ENCODE peak calls at places on chromosome 15, in seven cellular contexts. G is endodermal cell, A is HL-60, D is left lung, V is WTC11, H is prostate gland, T is body of pancreas. P is an unnamed sample.

GRCh38 chr15:35179739-35180138 is 94.6 kb upstream of the NANOGP8 start:
- DNase-seq in G (no peak), A (no peak), D (no peak), V (no peak), H (no peak), T (no peak), P (no peak)

GRCh38 chr15:92648190-92648875 is 7.2 kb downstream of the FAM174B start:
- DNase-seq in G (peak), A (no peak), D (no peak), V (no peak), H (no peak), T (no peak), P (no peak)

GRCh38 chr15:36802861-36803531 is 223.6 kb downstream of the CDIN1 start:
- DNase-seq in G (no peak), A (no peak), D (no peak), V (no peak), H (no peak), T (no peak), P (no peak)

GRCh38 chr15:98126326-98127090 is 166.0 kb downstream of the ARRDC4 start:
- DNase-seq in G (no peak), A (no peak), D (no peak), V (no peak), H (no peak), T (no peak), P (no peak)

GRCh38 chr15:35519536-35520149 is 26.3 kb downstream of the DPH6 start:
- DNase-seq in G (no peak), A (peak), D (no peak), V (no peak), H (no peak), T (no peak), P (no peak)

GRCh38 chr15:68966996-68967395 is 36.7 kb downstream of the SPESP1 start:
- DNase-seq in G (no peak), A (no peak), D (no peak), V (no peak), H (no peak), T (no peak), P (no peak)

GRCh38 chr15:66161108-66161507 is 92.4 kb downstream of the MEGF11 start:
- DNase-seq in G (no peak), A (no peak), D (no peak), V (no peak), H (no peak), T (no peak), P (no peak)

GRCh38 chr15:22839046-22839705 is 710 bp downstream of the NIPA2 start:
- DNase-seq in G (no peak), A (no peak), D (no peak), V (no peak), H (no peak), T (no peak), P (no peak)

GRCh38 chr15:85329561-85330421 is 50.6 kb upstream of the AKAP13 start:
- DNase-seq in G (no peak), A (no peak), D (no peak), V (no peak), H (no peak), T (peak), P (no peak)

GRCh38 chr15:41512512-41513281 is 930 bp downstream of the LTK start:
- DNase-seq in G (no peak), A (peak), D (peak), V (peak), H (no peak), T (no peak), P (no peak)

GRCh38 chr15:98853593-98854420 is 153.8 kb downstream of the PGPEP1L start:
- DNase-seq in G (peak), A (peak), D (no peak), V (peak), H (no peak), T (no peak), P (no peak)

GRCh38 chr15:78726870-78727551 is 84.3 kb downstream of the ADAMTS7 start:
- DNase-seq in G (peak), A (no peak), D (peak), V (peak), H (no peak), T (peak), P (no peak)

GRCh38 chr15:68755731-68756130 is 65.0 kb downstream of the ANP32A start:
- DNase-seq in G (no peak), A (no peak), D (no peak), V (no peak), H (no peak), T (no peak), P (no peak)

GRCh38 chr15:85782112-85782511 is 12.6 kb downstream of the KLHL25 start:
- DNase-seq in G (no peak), A (no peak), D (no peak), V (no peak), H (no peak), T (no peak), P (no peak)

GRCh38 chr15:85646538-85647091 is 148.1 kb downstream of the KLHL25 start:
- DNase-seq in G (no peak), A (no peak), D (no peak), V (no peak), H (no peak), T (no peak), P (no peak)

GRCh38 chr15:85624241-85624855 is 170.4 kb downstream of the KLHL25 start:
- DNase-seq in G (no peak), A (peak), D (no peak), V (no peak), H (no peak), T (no peak), P (no peak)

GRCh38 chr15:52805351-52806283 is 15.5 kb upstream of the ONECUT1 start:
- DNase-seq in G (peak), A (no peak), D (no peak), V (peak), H (no peak), T (peak), P (peak)

GRCh38 chr15:67850995-67851535 is 11.2 kb upstream of the RNU6-1 start:
- DNase-seq in G (no peak), A (peak), D (no peak), V (no peak), H (no peak), T (no peak), P (no peak)

GRCh38 chr15:70761046-70761445 is 2.3 kb downstream of the UACA start:
- DNase-seq in G (no peak), A (no peak), D (no peak), V (no peak), H (no peak), T (no peak), P (no peak)

GRCh38 chr15:70763120-70763949 is at the start of gene UACA:
- DNase-seq in G (peak), A (peak), D (peak), V (peak), H (peak), T (peak), P (peak)

GRCh38 chr15:70761931-70762468 is 1.4 kb downstream of the UACA start:
- DNase-seq in G (no peak), A (no peak), D (no peak), V (no peak), H (no peak), T (no peak), P (no peak)

GRCh38 chr15:70763950-70764730 is 782 bp upstream of the UACA start:
- DNase-seq in G (no peak), A (no peak), D (no peak), V (no peak), H (no peak), T (no peak), P (no peak)

DNA sequence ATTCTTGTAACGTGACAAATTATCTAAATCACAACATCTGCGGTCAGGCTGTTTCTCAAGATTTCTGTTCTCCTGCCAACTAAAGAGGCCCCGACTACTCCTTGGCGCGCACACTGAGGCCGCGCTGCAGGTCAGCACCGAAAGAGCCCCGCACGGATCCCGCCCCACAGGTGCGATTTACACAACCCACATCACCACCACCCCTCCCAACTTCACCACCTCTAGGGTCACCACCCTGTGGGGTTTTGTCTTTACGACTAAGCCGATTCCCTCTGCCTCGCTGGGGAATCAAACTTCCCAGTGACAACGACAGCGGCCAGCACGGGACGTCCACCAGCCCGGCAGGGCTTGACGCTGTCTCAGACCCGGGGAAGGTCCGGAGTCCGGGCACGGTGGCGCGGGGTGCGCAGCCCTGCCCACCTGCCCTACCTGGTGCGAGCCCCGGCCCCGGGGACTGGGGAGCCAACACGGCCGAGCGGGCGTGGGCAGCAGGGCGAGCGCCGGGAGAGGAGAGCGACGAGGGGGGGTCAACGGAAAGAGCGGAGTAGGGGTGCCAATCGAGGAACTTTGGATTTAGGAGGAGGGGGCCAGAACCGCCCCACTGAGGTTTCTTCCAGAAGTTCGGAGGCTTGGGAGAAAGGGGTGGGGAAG is 764 bp downstream of the UACA start:
- DNase-seq in G (peak), A (peak), D (peak), V (peak), H (peak), T (peak), P (peak)
- TF ChIP-seq CTCF in G (no peak), A (no peak), D (no peak), V (no peak), H (no peak), T (no peak), P (no peak)

DNA sequence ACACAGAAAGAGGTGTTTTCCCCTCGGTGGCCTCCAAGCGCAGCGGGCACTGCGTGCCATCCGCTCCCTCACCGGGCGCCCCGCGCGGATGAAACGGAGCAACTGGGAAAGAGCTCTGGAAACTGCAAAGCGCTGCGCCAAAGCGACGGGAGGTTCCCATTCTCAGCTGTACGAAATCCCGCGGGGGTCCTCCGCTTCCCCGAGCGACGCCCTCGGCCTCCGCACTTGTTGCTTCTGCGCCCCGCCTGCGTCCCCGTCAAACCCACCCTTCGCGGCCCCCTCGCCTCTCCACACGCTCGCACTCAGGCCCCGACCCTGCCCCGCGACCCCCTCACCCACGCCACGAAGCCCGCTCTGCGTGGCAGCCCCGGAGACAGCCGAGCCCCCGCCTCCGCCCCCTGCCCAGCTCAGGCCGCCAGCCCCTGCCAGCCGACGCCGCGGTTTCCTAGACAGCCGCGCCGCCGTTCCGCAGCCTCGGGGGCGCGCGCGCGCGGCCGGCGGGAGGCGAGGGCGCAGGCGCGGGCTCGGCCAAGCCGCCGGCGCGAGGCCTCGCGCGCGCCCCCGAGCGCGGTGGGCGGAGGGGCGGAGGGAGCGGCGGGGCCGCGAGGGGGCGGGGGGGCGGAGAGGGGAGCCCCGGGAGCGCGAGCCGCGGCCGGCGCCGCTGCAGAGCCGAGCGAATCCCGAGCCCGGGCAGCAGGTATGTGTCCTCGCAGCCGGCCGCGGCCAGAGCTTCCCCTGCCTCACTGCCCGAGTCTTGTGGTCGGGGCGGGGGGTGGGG is at the start of gene TMEM266:
- DNase-seq in G (peak), A (no peak), D (peak), V (peak), H (peak), T (peak), P (peak)
- TF ChIP-seq CTCF in G (peak), A (no peak), D (no peak), V (no peak), H (no peak), T (no peak), P (peak)

GRCh38 chr15:58852347-58852746 is 81.1 kb downstream of the SLTM start:
- DNase-seq in G (no peak), A (no peak), D (no peak), V (no peak), H (no peak), T (no peak), P (no peak)
- TF ChIP-seq CTCF in G (peak), A (no peak), D (no peak), V (no peak), H (no peak), T (no peak), P (peak)

GRCh38 chr15:80846416-80846815 is 67.2 kb downstream of the CEMIP start:
- DNase-seq in G (no peak), A (no peak), D (no peak), V (no peak), H (no peak), T (no peak), P (no peak)
- TF ChIP-seq CTCF in G (peak), A (no peak), D (no peak), V (no peak), H (no peak), T (no peak), P (no peak)

GRCh38 chr15:32718082-32718821 is 448 bp downstream of the GREM1 start:
- DNase-seq in G (peak), A (no peak), D (peak), V (peak), H (no peak), T (no peak), P (no peak)
- TF ChIP-seq CTCF in G (no peak), A (no peak), D (no peak), V (no peak), H (no peak), T (no peak), P (no peak)

GRCh38 chr15:95498956-95499355 is 831.5 kb upstream of the NR2F2 start:
- DNase-seq in G (no peak), A (no peak), D (no peak), V (no peak), H (no peak), T (no peak), P (no peak)
- TF ChIP-seq CTCF in G (no peak), A (no peak), D (no peak), V (no peak), H (no peak), T (no peak), P (no peak)

GRCh38 chr15:87623832-87624231 is 632.7 kb downstream of the NTRK3 start:
- DNase-seq in G (peak), A (peak), D (no peak), V (peak), H (no peak), T (no peak), P (no peak)
- TF ChIP-seq CTCF in G (peak), A (no peak), D (no peak), V (no peak), H (no peak), T (no peak), P (no peak)

DNA sequence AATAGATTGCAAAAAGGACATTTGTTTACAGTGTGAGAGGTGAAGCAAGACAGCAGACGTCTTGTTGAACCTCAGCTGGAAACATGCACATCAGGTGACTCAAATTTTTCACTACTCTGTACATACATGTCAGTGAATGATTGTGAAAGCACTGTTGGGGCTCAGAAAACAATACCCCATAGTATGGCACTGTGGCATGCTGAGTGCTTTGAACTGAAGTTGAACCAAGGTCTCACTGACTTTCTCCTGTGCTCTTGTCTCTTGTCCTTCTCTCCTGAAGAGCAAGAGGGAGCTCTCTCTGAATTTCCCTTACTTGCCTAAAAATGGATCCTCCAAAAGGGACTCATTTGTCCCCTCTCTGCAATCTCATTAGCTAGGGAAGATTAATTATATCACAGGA is 24.5 kb upstream of the NEDD4 start:
- DNase-seq in G (no peak), A (no peak), D (no peak), V (no peak), H (no peak), T (no peak), P (no peak)
- TF ChIP-seq CTCF in G (peak), A (no peak), D (no peak), V (no peak), H (no peak), T (no peak), P (no peak)

GRCh38 chr15:58512522-58512921 is 80.7 kb downstream of the LIPC start:
- DNase-seq in G (peak), A (no peak), D (no peak), V (no peak), H (no peak), T (no peak), P (no peak)
- TF ChIP-seq CTCF in G (no peak), A (no peak), D (no peak), V (no peak), H (no peak), T (no peak), P (no peak)

GRCh38 chr15:100703032-100703578 is 100.7 kb downstream of the ASB7 start:
- DNase-seq in G (peak), A (no peak), D (no peak), V (no peak), H (no peak), T (no peak), P (no peak)
- TF ChIP-seq CTCF in G (peak), A (no peak), D (no peak), V (no peak), H (no peak), T (no peak), P (no peak)